ENCODE peak calls at places on chromosomes 2 and 18, in four cellular contexts. F is immature natural killer cell, X is GM12891, V is HEK293T. B is an unnamed sample.

GRCh38 chr18:159037-159652 is 788 bp downstream of the USP14 start:
- DNase-seq in F (no peak), X (no peak), V (peak; percentile 11), B (no peak)

GRCh38 chr2:95052301-95052700 is 26.8 kb downstream of the MAL start:
- DNase-seq in F (no peak), X (no peak), V (no peak), B (no peak)

GRCh38 chr2:51387235-51387634 is 355.3 kb upstream of the NRXN1 start:
- DNase-seq in F (no peak), X (no peak), V (no peak), B (no peak)

GRCh38 chr2:151339168-151339567 is 18.2 kb upstream of the TNFAIP6 start:
- DNase-seq in F (no peak), X (no peak), V (no peak), B (peak; percentile 62)

GRCh38 chr2:95552911-95553310 is 38.9 kb upstream of the TRIM43 start:
- DNase-seq in F (no peak), X (no peak), V (no peak), B (peak; percentile 11)

GRCh38 chr2:9846554-9846953 is 3.3 kb downstream of the TAF1B start:
- DNase-seq in F (no peak), X (no peak), V (no peak), B (no peak)

GRCh38 chr2:36356199-36356989 is 816 bp downstream of the CRIM1 start:
- DNase-seq in F (peak; percentile 52), X (peak; percentile 23), V (no peak), B (peak; percentile 11)

GRCh38 chr2:29273704-29274611 is 158.7 kb downstream of the CLIP4 start:
- DNase-seq in F (no peak), X (no peak), V (no peak), B (no peak)

GRCh38 chr2:47490406-47490805 is 87.5 kb downstream of the MSH2 start:
- DNase-seq in F (no peak), X (no peak), V (no peak), B (no peak)

GRCh38 chr2:230842473-230842872 is 22.3 kb upstream of the ITM2C start:
- DNase-seq in F (no peak), X (no peak), V (no peak), B (no peak)

GRCh38 chr2:179952658-179953057 is 54.4 kb downstream of the CWC22 start:
- DNase-seq in F (no peak), X (no peak), V (no peak), B (no peak)

GRCh38 chr18:35672897-35673296 is 91.4 kb downstream of the GALNT1 start:
- DNase-seq in F (no peak), X (no peak), V (no peak), B (no peak)

GRCh38 chr2:42193722-42194187 is 24.6 kb downstream of the EML4 start:
- DNase-seq in F (no peak), X (no peak), V (no peak), B (no peak)

GRCh38 chr2:14634223-14634884 is 1.8 kb downstream of the LRATD1 start:
- DNase-seq in F (no peak), X (no peak), V (peak; percentile 59), B (peak; percentile 68)

GRCh38 chr2:100188326-100188725 is 45.9 kb upstream of the AFF3 start:
- DNase-seq in F (no peak), X (no peak), V (no peak), B (no peak)

GRCh38 chr2:120230515-120231471 is 7.6 kb upstream of the TMEM185B start:
- DNase-seq in F (no peak), X (no peak), V (no peak), B (no peak)

B was measured in NCI-H2171 treated with DMSO at 0.1 percent for 48 hours.